ENCODE peak calls at places on chromosomes 3 and 15, in five cellular contexts. D is cardiac muscle cell, U is RWPE2, O is upper lobe of right lung, W is breast epithelium. V is an unnamed sample. For H3K9me3 and H3K4me1, the result is how much of the 10 kb centered on the place peaks cover.

GRCh38 chr15:100740105-100740504 is 137.7 kb downstream of the ASB7 start:
- DNase-seq in W (no peak), O (no peak), U (no peak), D (peak), V (no peak)

GRCh38 chr15:48472756-48473155 is 141.5 kb downstream of the DUT start:
- DNase-seq in U (no peak), W (no peak), O (no peak), D (no peak), V (no peak)

GRCh38 chr15:48855501-48856440 is 22.2 kb upstream of the EID1 start:
- DNase-seq in O (no peak), W (no peak), D (peak), U (no peak), V (no peak)

GRCh38 chr3:60034047-60034446 is 984.2 kb upstream of the CFAP20DC start:
- DNase-seq in W (no peak), U (no peak), D (no peak), O (no peak), V (no peak)

GRCh38 chr15:59587085-59587826 is 24.3 kb upstream of the GCNT3 start:
- DNase-seq in U (no peak), D (no peak), O (no peak), W (no peak), V (no peak)

GRCh38 chr3:12229896-12230295 is 59.0 kb upstream of the PPARG start:
- DNase-seq in U (no peak), W (peak), O (peak), D (no peak), V (no peak)

GRCh38 chr15:33433821-33434220 is 123.1 kb downstream of the RYR3 start:
- DNase-seq in O (no peak), U (no peak), D (no peak), W (no peak), V (no peak)

GRCh38 chr3:177026505-177027277 is 170.6 kb downstream of the TBL1XR1 start:
- DNase-seq in D (peak), W (no peak), U (no peak), O (no peak), V (no peak)

GRCh38 chr3:81931265-81931664 is 169.8 kb upstream of the GBE1 start:
- DNase-seq in O (no peak), U (no peak), D (no peak), W (no peak), V (no peak)

GRCh38 chr3:67381667-67382272 is 272.6 kb downstream of the SUCLG2 start:
- DNase-seq in W (no peak), D (peak), O (no peak), U (no peak), V (no peak)

GRCh38 chr3:64539451-64540196 is 148.2 kb downstream of the ADAMTS9 start:
- DNase-seq in W (peak), U (no peak), D (peak), O (no peak), V (no peak)

GRCh38 chr3:129555616-129556357 is 12.8 kb downstream of the H1-8 start:
- DNase-seq in O (no peak), D (no peak), W (no peak), U (no peak), V (no peak)

GRCh38 chr15:90101130-90101968 is 919 bp downstream of the IDH2 start:
- DNase-seq in W (no peak), U (no peak), O (peak), D (peak), V (peak)

GRCh38 chr15:43872416-43873020 is 45.7 kb downstream of the WDR76 start:
- DNase-seq in O (no peak), U (no peak), D (peak), W (no peak), V (no peak)

GRCh38 chr15:79067434-79067833 is 23.1 kb downstream of the RASGRF1 start:
- DNase-seq in U (no peak), D (no peak), O (no peak), W (no peak), V (peak)

GRCh38 chr3:70726966-70727365 is 414.5 kb upstream of the MDFIC2 start:
- DNase-seq in D (no peak), U (no peak), W (no peak), O (no peak), V (no peak)

GRCh38 chr15:31471731-31472430 is 145.2 kb downstream of the KLF13 start:
- DNase-seq in U (peak), D (peak), W (no peak), O (no peak), V (no peak)

GRCh38 chr3:139758654-139759291 is 81.0 kb upstream of the NMNAT3 start:
- DNase-seq in U (no peak), D (peak), O (no peak), W (no peak), V (no peak)

GRCh38 chr15:83515171-83515570 is 68.0 kb downstream of the SH3GL3 start:
- DNase-seq in O (no peak), D (no peak), W (no peak), U (no peak), V (no peak)

GRCh38 chr3:190716961-190717360 is 145.5 kb downstream of the GMNC start:
- DNase-seq in D (no peak), O (no peak), W (no peak), U (no peak), V (no peak)

GRCh38 chr3:12227833-12228232 is 61.0 kb upstream of the PPARG start:
- DNase-seq in U (no peak), W (no peak), O (no peak), D (peak), V (no peak)

GRCh38 chr3:54511766-54512365 is 389.5 kb downstream of the CACNA2D3 start:
- DNase-seq in O (no peak), U (no peak), W (no peak), D (no peak), V (no peak)

GRCh38 chr3:16061491-16061890 is 113.0 kb upstream of the GALNT15 start:
- DNase-seq in O (no peak), U (no peak), D (no peak), W (no peak), V (no peak)

GRCh38 chr3:9638939-9639338 is 10.4 kb upstream of the MTMR14 start:
- DNase-seq in W (no peak), U (no peak), D (no peak), O (no peak), V (no peak)

GRCh38 chr3:63613561-63613960 is 38.9 kb upstream of the SNTN start:
- DNase-seq in W (no peak), O (no peak), U (no peak), D (no peak), V (no peak)

GRCh38 chr3:123096701-123097100 is 29.9 kb downstream of the PDIA5 start:
- DNase-seq in U (no peak), W (no peak), O (no peak), D (peak), V (peak)

GRCh38 chr15:90994059-90994416 is 297 bp downstream of the PRC1 start:
- DNase-seq in D (no peak), O (peak), W (no peak), U (no peak), V (no peak)

GRCh38 chr3:45915518-45916231 is 27.6 kb upstream of the CXCR6 start:
- DNase-seq in O (peak), D (peak), W (no peak), U (no peak), V (peak)

GRCh38 chr3:17672506-17672905 is 69.9 kb downstream of the TBC1D5 start:
- DNase-seq in U (no peak), D (peak), W (no peak), O (no peak), V (no peak)

GRCh38 chr15:43105778-43106485 is at the start of gene UBR1:
- DNase-seq in O (peak), D (peak), W (peak), U (peak), V (peak)

GRCh38 chr3:52245322-52246263 is at the start of gene PPM1M:
- DNase-seq in D (peak), O (peak), W (no peak), U (peak), V (peak)

GRCh38 chr3:174791161-174791560 is 68.0 kb upstream of the NAALADL2 start:
- DNase-seq in O (no peak), D (no peak), U (no peak), W (no peak), V (no peak)

GRCh38 chr15:90044191-90044590 is 43.1 kb downstream of the ZNF710 start:
- DNase-seq in W (no peak), U (peak), D (no peak), O (no peak), V (peak)

GRCh38 chr3:119557874-119558264 is 1.5 kb downstream of the CD80 start:
- DNase-seq in D (no peak), W (no peak), U (no peak), O (no peak), V (no peak)

GRCh38 chr15:45376967-45377629 is 1.2 kb downstream of the GATM start:
- DNase-seq in W (no peak), D (no peak), U (no peak), O (no peak), V (no peak)

GRCh38 chr15:45377630-45378148 is 655 bp downstream of the GATM start:
- DNase-seq in D (no peak), O (peak), W (no peak), U (peak), V (no peak)

GRCh38 chr15:45378913-45379262 is 544 bp upstream of the GATM start:
- DNase-seq in U (no peak), D (no peak), O (no peak), W (no peak), V (no peak)

GRCh38 chr15:45376300-45376928 is 1.9 kb downstream of the GATM start:
- DNase-seq in W (no peak), U (no peak), O (no peak), D (no peak), V (no peak)

DNA sequence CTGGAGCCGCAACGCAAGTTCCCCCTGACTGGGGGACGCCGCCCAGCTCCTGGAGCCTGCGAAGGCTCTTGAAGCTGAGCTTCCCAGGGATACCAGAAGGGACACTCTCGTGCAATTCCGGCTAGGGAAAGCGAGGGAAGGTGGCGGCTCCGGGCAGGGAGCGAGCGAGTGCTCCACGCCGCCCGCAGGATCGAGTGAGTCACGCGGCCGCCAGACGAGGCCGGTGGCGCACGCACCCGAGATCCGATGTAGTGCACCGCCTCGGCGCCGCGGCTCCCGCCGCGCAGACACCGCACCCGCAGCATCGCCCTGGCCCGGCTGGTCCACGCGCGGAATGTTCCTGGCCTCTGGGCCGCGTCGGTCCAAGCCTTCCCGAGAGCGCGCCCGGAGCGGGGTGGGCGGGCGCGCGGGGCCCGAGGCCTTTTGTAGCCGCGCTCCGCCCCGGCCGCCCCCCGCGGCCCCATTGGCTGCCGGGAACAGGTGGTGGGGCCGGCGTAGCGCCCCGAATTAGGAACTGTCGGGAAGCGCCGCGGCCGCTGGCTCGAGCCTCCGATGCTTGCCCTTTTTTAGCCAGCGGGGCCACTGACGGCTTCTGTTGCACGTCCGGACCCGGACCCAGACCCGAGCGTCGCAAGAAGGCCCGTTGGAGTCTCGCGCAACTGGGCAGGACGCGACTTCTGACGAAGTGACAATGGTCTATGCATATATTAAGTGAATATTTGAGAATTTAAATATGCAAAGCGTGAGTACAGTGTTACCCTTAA is at the start of gene GATM:
- DNase-seq in D (peak), W (peak), O (peak), U (peak), V (peak)
- H3K9me3 ChIP-seq in D (under half), W (under half), O (under half), U (under half), V (under half)

GRCh38 chr15:65904301-65904700 is 35.0 kb downstream of the RAB11A start:
- DNase-seq in U (no peak), D (peak), W (no peak), O (no peak), V (no peak)
- H3K4me1 ChIP-seq in U (under half), D (under half), W (under half), O (under half), V (under half)

DNA sequence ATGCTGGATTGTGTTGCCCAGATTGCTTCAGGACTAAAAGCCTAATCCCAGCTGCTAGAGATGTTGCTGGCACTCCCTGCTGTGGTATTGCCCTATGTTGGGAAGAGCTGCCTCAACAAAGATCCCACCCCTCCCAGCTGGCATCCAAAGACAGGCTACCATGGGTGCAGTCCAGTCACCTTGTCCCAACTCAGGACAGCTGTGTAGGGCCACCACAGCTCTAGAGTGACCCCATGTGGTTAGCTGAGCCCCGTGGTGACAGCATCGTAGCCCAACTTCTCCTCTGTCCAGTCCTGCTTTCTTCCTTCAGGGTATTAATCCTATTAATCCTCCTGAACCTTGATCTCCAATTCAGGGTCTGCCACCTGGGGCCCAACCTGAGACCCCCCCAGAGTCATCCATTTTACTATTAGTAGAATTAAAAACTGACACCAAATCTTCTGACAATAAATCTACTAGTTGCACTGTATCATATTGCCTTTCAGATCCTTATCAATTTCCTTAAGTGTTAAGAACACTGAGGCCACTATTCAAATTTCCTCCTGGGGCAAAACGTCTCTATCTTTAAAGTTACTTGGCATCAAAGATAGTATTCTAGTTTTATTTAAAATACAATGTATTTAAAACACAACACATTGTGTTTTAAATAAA is 83.5 kb downstream of the AQP9 start:
- DNase-seq in U (no peak), W (no peak), D (peak), O (no peak), V (no peak)
- H3K4me3 ChIP-seq in U (no peak), W (no peak), D (no peak), O (no peak), V (no peak)

GRCh38 chr3:149828390-149828789 is 15.4 kb downstream of the RNF13 start:
- DNase-seq in D (no peak), W (no peak), U (no peak), O (no peak), V (no peak)

GRCh38 chr3:149832086-149832485 is 19.1 kb downstream of the RNF13 start:
- DNase-seq in U (no peak), W (no peak), O (no peak), D (no peak), V (no peak)

GRCh38 chr3:149830902-149831301 is 17.9 kb downstream of the RNF13 start:
- DNase-seq in W (no peak), D (no peak), U (no peak), O (no peak), V (no peak)

GRCh38 chr3:149833241-149833640 is 20.2 kb downstream of the RNF13 start:
- DNase-seq in D (no peak), U (no peak), O (no peak), W (no peak), V (no peak)

GRCh38 chr3:149831321-149831720 is 18.3 kb downstream of the RNF13 start:
- DNase-seq in D (no peak), U (no peak), W (no peak), O (no peak), V (no peak)
- H3K9me3 ChIP-seq in D (under half), U (under half), W (under half), O (under half), V (half or more)

GRCh38 chr3:113516115-113516505 is 1.2 kb upstream of the SPICE1 start:
- DNase-seq in W (no peak), D (no peak), U (no peak), O (no peak), V (no peak)
- H3K4me1 ChIP-seq in W (under half), D (under half), U (under half), O (under half), V (under half)

GRCh38 chr3:187367561-187368103 is 553 bp upstream of the RTP4 start:
- DNase-seq in W (no peak), U (no peak), D (no peak), O (peak), V (peak)
- H3K4me3 ChIP-seq in W (peak), U (no peak), D (no peak), O (peak), V (peak)

GRCh38 chr3:194006-194405 is 2.6 kb upstream of the CHL1 start:
- DNase-seq in D (no peak), O (no peak), W (no peak), U (no peak), V (no peak)
- H3K9me3 ChIP-seq in D (under half), O (under half), W (under half), U (under half), V (under half)

GRCh38 chr15:81007428-81008064 is 6.8 kb downstream of the TLNRD1 start:
- DNase-seq in D (no peak), U (no peak), W (no peak), O (no peak), V (no peak)
- H3K4me1 ChIP-seq in D (under half), U (under half), W (under half), O (under half), V (under half)

GRCh38 chr3:145370870-145371269 is 790.1 kb downstream of the PLOD2 start:
- DNase-seq in U (no peak), O (no peak), D (no peak), W (no peak), V (no peak)
- H3K4me3 ChIP-seq in U (no peak), O (no peak), D (no peak), W (no peak), V (no peak)

DNA sequence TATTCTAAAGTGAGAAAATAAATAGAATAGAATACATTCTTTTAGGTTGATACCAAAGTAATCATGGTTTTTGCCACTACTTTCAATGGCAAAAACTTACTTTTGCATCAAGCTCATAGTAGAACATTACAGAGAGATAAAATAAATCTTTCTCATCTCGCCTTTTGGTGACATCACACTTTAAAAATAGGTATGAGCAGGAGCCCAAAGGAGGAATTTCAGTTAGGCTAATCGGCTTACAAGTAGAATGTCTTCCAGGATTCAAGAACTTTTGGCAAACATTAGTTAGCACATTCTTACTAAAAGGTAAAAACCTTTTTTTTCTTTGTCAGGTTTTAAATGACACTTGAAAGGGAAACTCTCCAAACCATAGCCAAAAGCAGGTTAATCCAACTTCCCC is 59.7 kb upstream of the CMSS1 start:
- DNase-seq in D (no peak), W (no peak), O (no peak), U (no peak), V (no peak)
- H3K9me3 ChIP-seq in D (under half), W (under half), O (under half), U (under half), V (under half)

V was measured in spleen.